ENCODE peak calls at places on chromosome 5, in five cellular contexts. Q is heart left ventricle, S is fibroblast of lung, T is cardiac fibroblast, N is ovary. F is an unnamed sample.

GRCh38 chr5:154390096-154390495 is 55.7 kb upstream of the SAP30L start:
- DNase-seq in Q (no peak), S (peak; percentile 83), T (peak; percentile 70), N (no peak), F (no peak)

GRCh38 chr5:35803221-35803651 is 53.5 kb upstream of the IL7R start:
- DNase-seq in Q (peak; percentile 38), S (peak; percentile 66), T (peak; percentile 56), N (peak; percentile 21), F (peak; percentile 72)

GRCh38 chr5:134511796-134512660 is 13.4 kb upstream of the JADE2 start:
- DNase-seq in Q (peak; percentile 89), S (peak; percentile 51), T (peak; percentile 86), N (peak; percentile 97), F (peak; percentile 75)

GRCh38 chr5:125348221-125348692 is 601.8 kb upstream of the ZNF608 start:
- DNase-seq in Q (peak; percentile 51), S (peak; percentile 33), T (peak; percentile 83), N (no peak), F (peak; percentile 84)

GRCh38 chr5:52915176-52915875 is 73.8 kb upstream of the ITGA2 start:
- DNase-seq in Q (peak; percentile 30), S (peak; percentile 64), T (peak; percentile 86), N (peak; percentile 12), F (peak; percentile 79)

GRCh38 chr5:12272389-12272788 is 368.1 kb upstream of the CTNND2 start:
- DNase-seq in Q (no peak), S (peak; percentile 1), T (no peak), N (no peak), F (no peak)

GRCh38 chr5:33810491-33811120 is 81.2 kb downstream of the ADAMTS12 start:
- DNase-seq in Q (no peak), S (peak; percentile 47), T (peak; percentile 70), N (no peak), F (peak; percentile 97)

GRCh38 chr5:82244854-82245635 is 33.1 kb downstream of the RPS23 start:
- DNase-seq in Q (no peak), S (no peak), T (no peak), N (no peak), F (no peak)

GRCh38 chr5:60066502-60066901 is 173.0 kb upstream of the PDE4D start:
- DNase-seq in Q (no peak), S (peak; percentile 81), T (peak; percentile 1), N (no peak), F (peak; percentile 1)
- TF ChIP-seq CTCF in Q (no peak), S (no peak), T (no peak), N (no peak), F (no peak)

GRCh38 chr5:73808916-73809315 is 182.9 kb downstream of the ARHGEF28 start:
- DNase-seq in Q (no peak), S (no peak), T (peak; percentile 14), N (no peak), F (no peak)

GRCh38 chr5:73814234-73814846 is 188.3 kb downstream of the ARHGEF28 start:
- DNase-seq in Q (no peak), S (no peak), T (no peak), N (no peak), F (no peak)

GRCh38 chr5:73815631-73816030 is 189.6 kb downstream of the ARHGEF28 start:
- DNase-seq in Q (no peak), S (peak; percentile 88), T (no peak), N (no peak), F (no peak)

GRCh38 chr5:73812962-73813588 is 187.1 kb downstream of the ARHGEF28 start:
- DNase-seq in Q (no peak), S (peak; percentile 27), T (no peak), N (no peak), F (no peak)

GRCh38 chr5:73812457-73812856 is 186.5 kb downstream of the ARHGEF28 start:
- DNase-seq in Q (no peak), S (peak; percentile 70), T (no peak), N (no peak), F (no peak)
- H3K4me3 ChIP-seq in Q (no peak overlapping the region), S (no peak overlapping the region), T (no peak overlapping the region), N (no peak overlapping the region), F (no peak overlapping the region)

GRCh38 chr5:42984307-42984706 is 55.8 kb downstream of the ANXA2R start:
- DNase-seq in Q (no peak), S (no peak), T (no peak), N (no peak), F (peak; percentile 30)
- TF ChIP-seq CTCF in Q (no peak), S (no peak), T (no peak), N (no peak), F (no peak)

DNA sequence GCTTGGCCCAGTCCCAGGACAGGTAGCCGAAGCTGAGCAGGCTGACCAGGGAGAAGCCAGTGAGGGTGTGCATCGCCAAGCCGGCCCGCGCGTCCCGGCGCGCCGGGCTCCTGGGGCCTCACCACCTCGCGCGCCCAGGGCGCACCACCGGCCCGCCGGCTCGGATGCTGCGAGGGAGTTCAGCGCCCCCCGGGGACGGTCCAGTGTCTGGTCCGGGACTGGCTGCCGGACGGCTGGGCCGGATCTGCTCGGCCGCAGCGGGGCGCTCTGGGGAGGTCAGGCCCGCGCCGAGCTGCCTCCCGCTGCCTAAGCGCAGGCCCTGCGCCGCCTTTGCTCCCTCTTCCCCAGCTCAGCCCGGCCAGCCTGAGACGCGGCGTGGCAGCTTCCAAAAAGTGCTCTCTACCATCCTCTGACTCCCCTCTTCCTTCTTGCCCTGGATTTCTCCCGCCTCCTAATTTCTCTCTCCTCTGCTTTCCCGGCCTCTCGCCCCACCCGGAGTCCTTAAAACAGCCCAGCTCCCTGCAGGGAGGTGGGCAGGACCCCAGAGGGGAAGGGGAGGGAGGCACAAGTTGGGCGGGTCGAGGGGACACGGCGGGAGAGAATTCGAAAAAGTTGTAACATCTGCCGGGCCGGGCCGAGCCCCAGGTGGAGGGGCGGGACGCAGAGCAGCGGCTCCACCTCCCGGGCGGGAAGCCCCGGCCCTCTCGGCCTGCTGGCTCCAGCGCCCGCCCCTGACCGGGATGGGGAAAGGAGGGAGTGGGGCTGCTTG is at the start of gene ARSI:
- DNase-seq in Q (peak; percentile 56), S (peak; percentile 46), T (peak; percentile 34), N (peak; percentile 46), F (peak; percentile 68)
- H3K4me3 ChIP-seq in Q (peak within 1 kb of the TSS; percentile 38), S (peak within 1 kb of the TSS; percentile 48), T (peak within 1 kb of the TSS; percentile 34), N (peak within 1 kb of the TSS; percentile 40), F (peak within 1 kb of the TSS; percentile 38)

DNA sequence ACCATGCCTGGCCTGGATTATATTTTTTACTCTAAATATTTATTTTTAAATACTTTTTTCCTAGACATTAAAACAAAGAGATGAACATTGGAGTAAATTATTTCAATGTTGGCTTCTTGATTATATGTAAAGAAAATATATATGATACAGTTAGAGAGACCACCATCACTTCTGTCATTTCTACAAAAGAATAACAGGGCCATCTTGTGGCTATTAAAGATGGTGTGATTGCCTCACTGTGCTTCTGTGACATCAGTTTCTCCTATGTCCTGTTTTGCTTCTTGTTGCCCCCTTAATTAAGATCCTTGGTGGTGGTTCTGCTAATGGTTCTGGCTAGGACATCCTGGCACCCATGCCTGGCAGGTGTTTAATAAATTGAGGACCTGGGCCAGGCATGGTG is 32.9 kb downstream of the NDFIP1 start:
- DNase-seq in Q (no peak), S (no peak), T (no peak), N (no peak), F (no peak)
- TF ChIP-seq CTCF in Q (no peak), S (no peak), T (no peak), N (no peak), F (no peak)

DNA sequence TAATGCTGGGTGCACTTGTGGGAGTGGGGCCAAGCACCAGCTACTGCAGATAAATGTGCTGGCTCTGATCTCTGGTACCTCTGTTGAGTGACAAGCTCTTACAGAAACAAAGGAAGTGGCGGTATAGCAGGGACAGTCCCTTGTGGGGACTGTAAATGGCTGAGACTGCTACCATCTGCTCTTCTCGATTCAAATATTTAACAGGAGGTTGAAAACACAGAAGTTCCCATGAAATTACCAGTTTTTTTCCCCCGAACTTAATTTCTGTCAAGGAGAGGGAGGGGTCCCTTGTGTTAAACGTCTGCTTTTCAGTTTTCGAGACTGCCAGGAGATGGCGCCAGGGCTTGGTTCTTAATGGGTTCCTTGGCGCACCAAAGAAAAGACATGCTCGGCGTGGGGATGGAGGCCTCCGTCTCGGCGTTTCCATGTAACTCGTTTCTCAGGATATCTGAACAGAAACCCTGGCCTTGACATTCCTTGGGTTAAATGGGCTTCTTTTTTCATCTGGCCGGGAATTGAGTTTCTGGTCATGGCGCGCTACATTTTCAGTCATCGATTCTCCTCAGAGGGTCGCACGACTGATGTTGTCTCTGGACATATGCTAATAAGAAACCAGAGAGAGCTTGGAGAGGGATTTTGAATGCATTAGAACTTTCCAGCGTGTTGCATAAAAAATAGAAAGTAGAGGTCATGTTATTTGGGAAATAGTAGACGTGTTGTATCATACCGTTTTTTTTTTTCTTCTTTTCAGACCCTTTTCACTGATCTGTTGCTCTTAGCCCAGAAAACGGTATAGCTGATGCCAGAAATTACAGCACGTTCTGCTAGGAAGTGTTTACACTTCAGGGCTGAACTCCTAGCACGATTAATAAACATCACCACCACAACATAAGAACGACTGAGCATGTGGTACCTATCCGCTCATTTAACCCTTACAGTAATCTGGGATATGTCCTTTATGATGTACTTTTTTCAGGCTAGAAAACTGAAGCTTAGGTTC is 64.0 kb downstream of the CARTPT start:
- DNase-seq in Q (peak; percentile 84), S (peak; percentile 66), T (peak; percentile 85), N (peak; percentile 80), F (peak; percentile 74)
- H3K4me3 ChIP-seq in Q (peak overlapping the region; percentile 23), S (peak overlapping the region; percentile 54), T (peak overlapping the region; percentile 12), N (peak overlapping the region; percentile 17), F (peak overlapping the region; percentile 30)

F was measured in fibroblast of mammary gland.